ENCODE peak calls at places on chromosomes 13 and 19, in ten cellular contexts. One of them, this sample, is unnamed.

GRCh38 chr19:45102481-45102880 is 9.5 kb downstream of the PPP1R37 start:
- DNase-seq in H54: no peak
- DNase-seq in aorta: no peak
- DNase-seq in CD8-positive, alpha-beta memory T cell: no peak
- DNase-seq in thoracic aorta: no peak
- DNase-seq in GM23248: no peak
- DNase-seq in SHP77: no peak
- DNase-seq in left colon: no peak
- DNase-seq in stimulated activated CD4-positive, alpha-beta T cell treated with anti-CD3 and anti-CD28 coated beads, Interleukin-12 subunit alpha, Interleukin-12 subunit beta, amount 100 ng/mL, for 4 hours: no peak
- DNase-seq in OCI-M1: no peak
- DNase-seq in this sample: no peak

GRCh38 chr19:58356236-58356970 is 3.1 kb upstream of the A1BG start:
- DNase-seq in H54: no peak
- DNase-seq in aorta: no peak
- DNase-seq in CD8-positive, alpha-beta memory T cell: peak; percentile 70
- DNase-seq in thoracic aorta: no peak
- DNase-seq in GM23248: peak; percentile 57
- DNase-seq in SHP77: no peak
- DNase-seq in left colon: no peak
- DNase-seq in stimulated activated CD4-positive, alpha-beta T cell treated with anti-CD3 and anti-CD28 coated beads, Interleukin-12 subunit alpha, Interleukin-12 subunit beta, amount 100 ng/mL, for 4 hours: peak; percentile 33
- DNase-seq in OCI-M1: no peak
- DNase-seq in this sample: peak; percentile 51

GRCh38 chr19:50060107-50060506 is 34.3 kb downstream of the ZNF473 start:
- DNase-seq in H54: no peak
- DNase-seq in aorta: no peak
- DNase-seq in CD8-positive, alpha-beta memory T cell: no peak
- DNase-seq in thoracic aorta: no peak
- DNase-seq in GM23248: no peak
- DNase-seq in SHP77: no peak
- DNase-seq in left colon: no peak
- DNase-seq in stimulated activated CD4-positive, alpha-beta T cell treated with anti-CD3 and anti-CD28 coated beads, Interleukin-12 subunit alpha, Interleukin-12 subunit beta, amount 100 ng/mL, for 4 hours: no peak
- DNase-seq in OCI-M1: no peak
- DNase-seq in this sample: no peak

GRCh38 chr13:113649212-113649611 is 8.8 kb downstream of the ATP4B start:
- DNase-seq in H54: no peak
- DNase-seq in aorta: peak; percentile 19
- DNase-seq in CD8-positive, alpha-beta memory T cell: no peak
- DNase-seq in thoracic aorta: no peak
- DNase-seq in GM23248: no peak
- DNase-seq in SHP77: peak; percentile 74
- DNase-seq in left colon: no peak
- DNase-seq in stimulated activated CD4-positive, alpha-beta T cell treated with anti-CD3 and anti-CD28 coated beads, Interleukin-12 subunit alpha, Interleukin-12 subunit beta, amount 100 ng/mL, for 4 hours: no peak
- DNase-seq in OCI-M1: no peak
- DNase-seq in this sample: no peak

GRCh38 chr19:5141278-5141925 is 172.5 kb downstream of the KDM4B start:
- DNase-seq in H54: no peak
- DNase-seq in aorta: peak; percentile 41
- DNase-seq in CD8-positive, alpha-beta memory T cell: no peak
- DNase-seq in thoracic aorta: no peak
- DNase-seq in GM23248: peak; percentile 36
- DNase-seq in SHP77: no peak
- DNase-seq in left colon: no peak
- DNase-seq in stimulated activated CD4-positive, alpha-beta T cell treated with anti-CD3 and anti-CD28 coated beads, Interleukin-12 subunit alpha, Interleukin-12 subunit beta, amount 100 ng/mL, for 4 hours: no peak
- DNase-seq in OCI-M1: no peak
- DNase-seq in this sample: no peak

GRCh38 chr13:20713751-20714150 is 10.3 kb downstream of the IL17D start:
- DNase-seq in H54: peak; percentile 53
- DNase-seq in aorta: peak; percentile 76
- DNase-seq in CD8-positive, alpha-beta memory T cell: no peak
- DNase-seq in thoracic aorta: no peak
- DNase-seq in GM23248: peak; percentile 87
- DNase-seq in SHP77: no peak
- DNase-seq in left colon: no peak
- DNase-seq in stimulated activated CD4-positive, alpha-beta T cell treated with anti-CD3 and anti-CD28 coated beads, Interleukin-12 subunit alpha, Interleukin-12 subunit beta, amount 100 ng/mL, for 4 hours: no peak
- DNase-seq in OCI-M1: no peak
- DNase-seq in this sample: peak; percentile 66

GRCh38 chr19:900302-901111 is 7.2 kb downstream of the RNU6-9 start:
- DNase-seq in H54: peak; percentile 72
- DNase-seq in aorta: no peak
- DNase-seq in CD8-positive, alpha-beta memory T cell: no peak
- DNase-seq in thoracic aorta: no peak
- DNase-seq in GM23248: no peak
- DNase-seq in SHP77: no peak
- DNase-seq in left colon: no peak
- DNase-seq in stimulated activated CD4-positive, alpha-beta T cell treated with anti-CD3 and anti-CD28 coated beads, Interleukin-12 subunit alpha, Interleukin-12 subunit beta, amount 100 ng/mL, for 4 hours: no peak
- DNase-seq in OCI-M1: no peak
- DNase-seq in this sample: no peak

GRCh38 chr13:48278806-48279205 is 24.7 kb upstream of the RB1 start:
- DNase-seq in H54: no peak
- DNase-seq in aorta: no peak
- DNase-seq in CD8-positive, alpha-beta memory T cell: no peak
- DNase-seq in thoracic aorta: no peak
- DNase-seq in GM23248: no peak
- DNase-seq in SHP77: no peak
- DNase-seq in left colon: no peak
- DNase-seq in stimulated activated CD4-positive, alpha-beta T cell treated with anti-CD3 and anti-CD28 coated beads, Interleukin-12 subunit alpha, Interleukin-12 subunit beta, amount 100 ng/mL, for 4 hours: no peak
- DNase-seq in OCI-M1: no peak
- DNase-seq in this sample: no peak

GRCh38 chr19:6765738-6766356 is 1.4 kb downstream of the SH2D3A start:
- DNase-seq in H54: no peak
- DNase-seq in aorta: no peak
- DNase-seq in CD8-positive, alpha-beta memory T cell: no peak
- DNase-seq in thoracic aorta: no peak
- DNase-seq in GM23248: no peak
- DNase-seq in SHP77: no peak
- DNase-seq in left colon: peak; percentile 95
- DNase-seq in stimulated activated CD4-positive, alpha-beta T cell treated with anti-CD3 and anti-CD28 coated beads, Interleukin-12 subunit alpha, Interleukin-12 subunit beta, amount 100 ng/mL, for 4 hours: no peak
- DNase-seq in OCI-M1: no peak
- DNase-seq in this sample: no peak

GRCh38 chr19:58364127-58364526 is 1.6 kb upstream of the ZNF497 start:
- DNase-seq in H54: no peak
- DNase-seq in aorta: peak; percentile 20
- DNase-seq in CD8-positive, alpha-beta memory T cell: no peak
- DNase-seq in thoracic aorta: no peak
- DNase-seq in GM23248: no peak
- DNase-seq in SHP77: no peak
- DNase-seq in left colon: no peak
- DNase-seq in stimulated activated CD4-positive, alpha-beta T cell treated with anti-CD3 and anti-CD28 coated beads, Interleukin-12 subunit alpha, Interleukin-12 subunit beta, amount 100 ng/mL, for 4 hours: no peak
- DNase-seq in OCI-M1: peak; percentile 54
- DNase-seq in this sample: no peak

GRCh38 chr13:61695147-61695546 is 279.5 kb upstream of the PCDH20 start:
- DNase-seq in H54: peak; percentile 0
- DNase-seq in aorta: no peak
- DNase-seq in CD8-positive, alpha-beta memory T cell: no peak
- DNase-seq in thoracic aorta: no peak
- DNase-seq in GM23248: no peak
- DNase-seq in SHP77: no peak
- DNase-seq in left colon: no peak
- DNase-seq in stimulated activated CD4-positive, alpha-beta T cell treated with anti-CD3 and anti-CD28 coated beads, Interleukin-12 subunit alpha, Interleukin-12 subunit beta, amount 100 ng/mL, for 4 hours: no peak
- DNase-seq in OCI-M1: peak; percentile 80
- DNase-seq in this sample: peak; percentile 35

This sample was measured in foreskin melanocyte.